ENCODE peak calls at places on chromosomes 4 and X, in four cellular contexts. U is progenitor cell of endocrine pancreas, V is IMR-90, K is iPS-NIHi11. M is an unnamed sample.

GRCh38 chr4:41865306-41865980 is 69.8 kb upstream of the TMEM33 start:
- DNase-seq in U (no peak), V (no peak), K (peak; percentile 37), M (peak; percentile 11)

GRCh38 chr4:113447695-113448265 is 313.8 kb downstream of the CAMK2D start:
- DNase-seq in U (no peak), V (no peak), K (no peak), M (no peak)

GRCh38 chr4:85543832-85544231 is 68.9 kb downstream of the ARHGAP24 start:
- DNase-seq in U (no peak), V (peak; percentile 1), K (peak; percentile 17), M (no peak)

GRCh38 chr4:174378951-174379350 is 95.2 kb downstream of the CEP44 start:
- DNase-seq in U (no peak), V (no peak), K (no peak), M (no peak)

GRCh38 chr4:123750044-123750443 is 353.4 kb downstream of the SPRY1 start:
- DNase-seq in U (no peak), V (no peak), K (peak; percentile 70), M (peak; percentile 93)

GRCh38 chr4:4492161-4492847 is 49.5 kb downstream of the STX18 start:
- DNase-seq in U (no peak), V (peak; percentile 77), K (no peak), M (no peak)

GRCh38 chr4:26878729-26879415 is 18.2 kb downstream of the STIM2 start:
- DNase-seq in U (no peak), V (peak; percentile 33), K (no peak), M (no peak)

GRCh38 chr4:139633195-139633594 is 32.4 kb upstream of the MGST2 start:
- DNase-seq in U (no peak), V (no peak), K (no peak), M (no peak)

GRCh38 chr4:121749225-121749624 is 15.7 kb downstream of the SMIM43 start:
- DNase-seq in U (no peak), V (no peak), K (peak; percentile 38), M (no peak)

GRCh38 chr4:113397114-113397701 is 347.8 kb downstream of the ANK2 start:
- DNase-seq in U (no peak), V (peak; percentile 82), K (no peak), M (no peak)

GRCh38 chrX:139881130-139881529 is 51.7 kb downstream of the ATP11C start:
- DNase-seq in U (no peak), V (peak; percentile 54), K (no peak), M (no peak)

GRCh38 chrX:153406011-153406410 is 4.9 kb upstream of the PNMA6E start:
- DNase-seq in U (no peak), V (no peak), K (no peak), M (no peak)